ENCODE peak calls at places on chromosome 6, in nine cellular contexts. P, L, F, R, D, X, Q, J and C are unnamed samples. For H3K27me3, the result is how much of the 10 kb centered on the place peaks cover.

GRCh38 chr6:49550413-49551125 is at the start of gene C6orf141:
- DNase-seq in P (no peak), L (peak), F (peak), R (no peak), D (peak), X (peak), Q (peak), J (no peak), C (no peak)

GRCh38 chr6:106163966-106164877 is 78.1 kb downstream of the PRDM1 start:
- DNase-seq in P (peak), L (no peak), F (no peak), R (no peak), D (peak), X (peak), Q (no peak), J (peak), C (no peak)

GRCh38 chr6:50353603-50354002 is 303.9 kb upstream of the DEFB112 start:
- DNase-seq in P (no peak), L (peak), F (no peak), R (no peak), D (no peak), X (no peak), Q (no peak), J (no peak), C (no peak)

GRCh38 chr6:57313711-57314471 is 3.5 kb upstream of the PRIM2 start:
- DNase-seq in P (no peak), L (no peak), F (peak), R (no peak), D (no peak), X (no peak), Q (peak), J (peak), C (no peak)

GRCh38 chr6:32087574-32088486 is 21.3 kb downstream of the TNXB start:
- DNase-seq in P (peak), L (peak), F (peak), R (peak), D (peak), X (peak), Q (peak), J (peak), C (peak)

GRCh38 chr6:44381739-44382138 is 5.8 kb upstream of the CDC5L start:
- DNase-seq in P (peak), L (no peak), F (no peak), R (no peak), D (peak), X (no peak), Q (no peak), J (peak), C (no peak)

GRCh38 chr6:113586413-113586812 is 270.7 kb upstream of the MARCKS start:
- DNase-seq in P (no peak), L (no peak), F (peak), R (no peak), D (no peak), X (no peak), Q (no peak), J (no peak), C (no peak)

GRCh38 chr6:140879861-140880260 is 1252.9 kb upstream of the GJE1 start:
- DNase-seq in P (no peak), L (no peak), F (peak), R (no peak), D (no peak), X (no peak), Q (no peak), J (no peak), C (no peak)

GRCh38 chr6:9139762-9140161 is 704.4 kb upstream of the SLC35B3 start:
- DNase-seq in P (no peak), L (no peak), F (peak), R (no peak), D (no peak), X (no peak), Q (no peak), J (no peak), C (no peak)

GRCh38 chr6:142071981-142072380 is 60.7 kb upstream of the GJE1 start:
- DNase-seq in P (no peak), L (peak), F (no peak), R (no peak), D (no peak), X (no peak), Q (no peak), J (no peak), C (no peak)

GRCh38 chr6:106300944-106301343 is 24.6 kb downstream of the ATG5 start:
- DNase-seq in P (no peak), L (no peak), F (peak), R (no peak), D (no peak), X (no peak), Q (no peak), J (no peak), C (no peak)

GRCh38 chr6:44044154-44044539 is 83.1 kb downstream of the MRPL14 start:
- DNase-seq in P (no peak), L (no peak), F (no peak), R (no peak), D (no peak), X (peak), Q (no peak), J (no peak), C (no peak)

GRCh38 chr6:160102956-160103824 is 18.4 kb upstream of the SLC22A1 start:
- DNase-seq in P (no peak), L (peak), F (peak), R (no peak), D (no peak), X (no peak), Q (peak), J (peak), C (no peak)

GRCh38 chr6:113591896-113592827 is 265.0 kb upstream of the MARCKS start:
- DNase-seq in P (no peak), L (peak), F (no peak), R (no peak), D (no peak), X (no peak), Q (peak), J (no peak), C (no peak)

GRCh38 chr6:117547688-117548621 is 54.4 kb downstream of the GOPC start:
- DNase-seq in P (peak), L (peak), F (no peak), R (peak), D (no peak), X (peak), Q (peak), J (peak), C (peak)

GRCh38 chr6:36855750-36856149 is 16.5 kb upstream of the CPNE5 start:
- DNase-seq in P (no peak), L (peak), F (no peak), R (no peak), D (no peak), X (no peak), Q (no peak), J (peak), C (no peak)

GRCh38 chr6:139291813-139292619 is at the start of gene TXLNB:
- DNase-seq in P (peak), L (peak), F (no peak), R (peak), D (peak), X (peak), Q (peak), J (peak), C (peak)

GRCh38 chr6:71190809-71191208 is 97.8 kb upstream of the OGFRL1 start:
- DNase-seq in P (no peak), L (no peak), F (peak), R (no peak), D (no peak), X (no peak), Q (no peak), J (no peak), C (no peak)

GRCh38 chr6:46323966-46324622 is 153.3 kb upstream of the ENPP5 start:
- DNase-seq in P (no peak), L (no peak), F (no peak), R (no peak), D (no peak), X (no peak), Q (peak), J (no peak), C (no peak)

GRCh38 chr6:158911746-158912158 is 88.2 kb downstream of the RSPH3 start:
- DNase-seq in P (no peak), L (no peak), F (peak), R (no peak), D (no peak), X (no peak), Q (no peak), J (no peak), C (peak)

GRCh38 chr6:108160009-108160408 is 5.8 kb upstream of the NR2E1 start:
- DNase-seq in P (no peak), L (no peak), F (no peak), R (no peak), D (no peak), X (no peak), Q (no peak), J (no peak), C (no peak)
- H3K27me3 ChIP-seq in P (under half), L (half or more), F (half or more), R (half or more), D (under half), X (under half), Q (half or more), J (under half), C (half or more)

GRCh38 chr6:133245033-133245903 is 4.1 kb downstream of the EYA4 start:
- DNase-seq in P (no peak), L (no peak), F (no peak), R (no peak), D (no peak), X (no peak), Q (no peak), J (no peak), C (no peak)
- H3K27me3 ChIP-seq in P (under half), L (half or more), F (under half), R (half or more), D (under half), X (under half), Q (under half), J (under half), C (under half)

GRCh38 chr6:30974488-30975252 is 8.8 kb upstream of the MUC21 start:
- DNase-seq in P (no peak), L (peak), F (peak), R (no peak), D (no peak), X (no peak), Q (no peak), J (no peak), C (no peak)
- H3K27me3 ChIP-seq in P (under half), L (under half), F (under half), R (under half), D (under half), X (under half), Q (under half), J (under half), C (under half)

GRCh38 chr6:1630212-1630770 is 20.6 kb downstream of the FOXC1 start:
- DNase-seq in P (peak), L (no peak), F (no peak), R (no peak), D (no peak), X (peak), Q (no peak), J (peak), C (no peak)

GRCh38 chr6:1629316-1629715 is 19.6 kb downstream of the FOXC1 start:
- DNase-seq in P (peak), L (no peak), F (no peak), R (no peak), D (no peak), X (peak), Q (no peak), J (no peak), C (no peak)

GRCh38 chr6:1625926-1626413 is 16.3 kb downstream of the FOXC1 start:
- DNase-seq in P (no peak), L (no peak), F (no peak), R (no peak), D (no peak), X (no peak), Q (no peak), J (no peak), C (no peak)

GRCh38 chr6:1626481-1626880 is 16.8 kb downstream of the FOXC1 start:
- DNase-seq in P (no peak), L (no peak), F (no peak), R (no peak), D (no peak), X (no peak), Q (no peak), J (no peak), C (no peak)

DNA sequence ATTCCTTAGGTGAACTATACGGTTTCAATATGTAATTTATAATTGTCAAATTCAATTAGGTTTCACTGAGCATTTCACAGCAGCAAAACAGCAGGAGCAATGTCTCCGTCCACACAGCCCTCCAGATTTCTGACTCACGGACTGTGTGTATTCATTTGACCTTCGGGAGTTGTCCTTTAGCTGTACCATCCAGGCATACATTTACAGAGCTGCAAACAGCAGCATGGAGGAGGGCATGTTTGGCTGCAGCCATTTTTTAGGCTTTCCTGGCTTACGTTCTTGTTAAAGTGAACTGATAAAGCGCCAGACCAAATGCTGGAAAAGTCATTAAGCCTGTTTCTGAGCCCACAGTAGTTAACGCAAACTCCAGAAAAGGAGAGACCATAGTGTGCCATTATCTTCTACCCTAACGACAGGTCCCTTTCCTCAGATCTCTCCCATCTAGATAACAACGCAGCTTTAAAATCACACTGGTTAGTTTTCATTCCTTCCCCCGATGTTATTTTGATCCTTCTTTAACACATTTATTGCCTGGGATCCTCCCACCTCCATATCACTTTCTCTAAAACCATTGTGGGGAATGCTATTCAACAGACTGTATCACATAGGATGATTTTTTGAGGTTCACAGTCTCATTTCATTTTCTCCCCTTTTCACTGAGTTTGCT is 18.3 kb downstream of the FOXC1 start:
- DNase-seq in P (peak), L (no peak), F (no peak), R (no peak), D (no peak), X (no peak), Q (no peak), J (no peak), C (no peak)
- H3K27me3 ChIP-seq in P (under half), L (half or more), F (under half), R (under half), D (under half), X (under half), Q (under half), J (under half), C (half or more)